ENCODE peak calls at places on chromosomes 2 and 18, in six cellular contexts. V, T, B, R, D and G are unnamed samples.

GRCh38 chr18:42131940-42132244 is 176.9 kb downstream of the PIK3C3 start:
- DNase-seq in V (no peak), T (no peak), B (no peak), R (no peak), D (no peak), G (no peak)

GRCh38 chr18:77132369-77133050 is at the start of gene MBP:
- DNase-seq in V (no peak), T (no peak), B (peak; percentile 60), R (peak; percentile 68), D (peak; percentile 89), G (peak; percentile 35)

GRCh38 chr2:214830794-214831346 is 21.4 kb upstream of the BARD1 start:
- DNase-seq in V (peak; percentile 37), T (peak; percentile 38), B (no peak), R (no peak), D (no peak), G (peak; percentile 59)

GRCh38 chr18:23244431-23244830 is 109.1 kb downstream of the CABLES1 start:
- DNase-seq in V (no peak), T (no peak), B (no peak), R (no peak), D (no peak), G (no peak)

GRCh38 chr2:27133905-27134780 is at the start of gene PREB:
- DNase-seq in V (peak; percentile 92), T (peak; percentile 93), B (peak; percentile 98), R (peak; percentile 99), D (peak; percentile 93), G (peak; percentile 89)

GRCh38 chr2:210715560-210715959 is 159.2 kb downstream of the CPS1 start:
- DNase-seq in V (no peak), T (no peak), B (no peak), R (no peak), D (no peak), G (no peak)

GRCh38 chr2:190382851-190383250 is 25.3 kb upstream of the MFSD6 start:
- DNase-seq in V (peak; percentile 41), T (peak; percentile 66), B (no peak), R (peak; percentile 64), D (peak; percentile 64), G (peak; percentile 79)

GRCh38 chr2:218289639-218290315 is 2.5 kb downstream of the TMBIM1 start:
- DNase-seq in V (peak; percentile 36), T (peak; percentile 76), B (no peak), R (no peak), D (peak; percentile 58), G (peak; percentile 82)

GRCh38 chr2:228847684-228848083 is 423.4 kb downstream of the PID1 start:
- DNase-seq in V (peak; percentile 32), T (peak; percentile 69), B (no peak), R (no peak), D (no peak), G (no peak)

GRCh38 chr2:50469784-50470183 is 562.1 kb downstream of the NRXN1 start:
- DNase-seq in V (no peak), T (no peak), B (no peak), R (no peak), D (no peak), G (no peak)

GRCh38 chr2:15435474-15435873 is 125.7 kb downstream of the NBAS start:
- DNase-seq in V (no peak), T (no peak), B (no peak), R (no peak), D (no peak), G (no peak)

GRCh38 chr2:202135111-202135874 is 62.2 kb downstream of the KIAA2012 start:
- DNase-seq in V (peak; percentile 100), T (peak; percentile 100), B (peak; percentile 79), R (no peak), D (no peak), G (peak; percentile 65)

GRCh38 chr18:79961527-79962291 is 2.7 kb upstream of the HSBP1L1 start:
- DNase-seq in V (no peak), T (no peak), B (no peak), R (no peak), D (no peak), G (peak; percentile 48)

GRCh38 chr2:196370386-196370785 is 199.0 kb upstream of the STK17B start:
- DNase-seq in V (no peak), T (no peak), B (no peak), R (no peak), D (no peak), G (peak; percentile 3)

GRCh38 chr2:12416600-12416999 is 300.1 kb upstream of the TRIB2 start:
- DNase-seq in V (peak; percentile 48), T (peak; percentile 76), B (peak; percentile 32), R (peak; percentile 7), D (peak; percentile 9), G (peak; percentile 43)

GRCh38 chr2:235026137-235026536 is 74.3 kb downstream of the SH3BP4 start:
- DNase-seq in V (peak; percentile 88), T (peak; percentile 90), B (no peak), R (no peak), D (peak; percentile 91), G (peak; percentile 98)

GRCh38 chr2:62596061-62596658 is 90.2 kb upstream of the TMEM17 start:
- DNase-seq in V (peak; percentile 81), T (peak; percentile 97), B (no peak), R (no peak), D (no peak), G (peak; percentile 51)

GRCh38 chr2:80001704-80002103 is 302.8 kb downstream of the LRRTM1 start:
- DNase-seq in V (peak; percentile 75), T (peak; percentile 33), B (no peak), R (no peak), D (no peak), G (no peak)

GRCh38 chr2:64838817-64839216 is 150.4 kb upstream of the SLC1A4 start:
- DNase-seq in V (peak; percentile 91), T (peak; percentile 91), B (peak; percentile 24), R (no peak), D (no peak), G (peak; percentile 93)

GRCh38 chr2:172693037-172693436 is 42.6 kb upstream of the RAPGEF4 start:
- DNase-seq in V (peak; percentile 99), T (peak; percentile 97), B (peak; percentile 29), R (no peak), D (peak; percentile 82), G (peak; percentile 99)

GRCh38 chr2:221914334-221914733 is 342.2 kb upstream of the EPHA4 start:
- DNase-seq in V (no peak), T (peak; percentile 3), B (no peak), R (no peak), D (no peak), G (no peak)

GRCh38 chr2:120434487-120434886 is 88.6 kb downstream of the INHBB start:
- DNase-seq in V (no peak), T (peak; percentile 12), B (no peak), R (no peak), D (no peak), G (no peak)

GRCh38 chr18:46393961-46394360 is 263.1 kb downstream of the LOXHD1 start:
- DNase-seq in V (no peak), T (no peak), B (no peak), R (no peak), D (no peak), G (no peak)

GRCh38 chr2:9071584-9072124 is 68.2 kb upstream of the MBOAT2 start:
- DNase-seq in V (no peak), T (no peak), B (no peak), R (no peak), D (no peak), G (peak; percentile 91)

GRCh38 chr18:49784427-49785185 is 28.7 kb downstream of the ACAA2 start:
- DNase-seq in V (peak; percentile 18), T (peak; percentile 54), B (no peak), R (no peak), D (no peak), G (peak; percentile 59)

GRCh38 chr2:144320491-144320890 is 199.4 kb downstream of the ZEB2 start:
- DNase-seq in V (peak; percentile 28), T (peak; percentile 34), B (no peak), R (peak; percentile 49), D (no peak), G (peak; percentile 80)

GRCh38 chr2:241390301-241391206 is 34.5 kb downstream of the FARP2 start:
- DNase-seq in V (no peak), T (no peak), B (no peak), R (no peak), D (peak; percentile 24), G (peak; percentile 97)

GRCh38 chr2:43539991-43540860 is 55.6 kb downstream of the THADA start:
- DNase-seq in V (peak; percentile 92), T (peak; percentile 97), B (peak; percentile 66), R (no peak), D (peak; percentile 85), G (peak; percentile 99)

GRCh38 chr2:65850695-65851094 is 418.3 kb upstream of the SPRED2 start:
- DNase-seq in V (no peak), T (no peak), B (no peak), R (no peak), D (no peak), G (peak; percentile 28)

GRCh38 chr2:65845442-65846182 is 413.2 kb upstream of the SPRED2 start:
- DNase-seq in V (no peak), T (no peak), B (no peak), R (no peak), D (no peak), G (no peak)

GRCh38 chr2:65842104-65842503 is 409.7 kb upstream of the SPRED2 start:
- DNase-seq in V (no peak), T (no peak), B (no peak), R (no peak), D (no peak), G (no peak)

GRCh38 chr2:65846984-65847383 is 414.6 kb upstream of the SPRED2 start:
- DNase-seq in V (no peak), T (no peak), B (peak; percentile 15), R (no peak), D (no peak), G (no peak)
- H3K4me3 ChIP-seq in V (no peak overlapping the region), T (no peak overlapping the region), B (no peak overlapping the region), R (no peak overlapping the region), D (no peak overlapping the region), G (no peak overlapping the region)

GRCh38 chr2:70801607-70802263 is 11.3 kb upstream of the FIGLA start:
- DNase-seq in V (no peak), T (no peak), B (no peak), R (no peak), D (no peak), G (no peak)
- H3K4me3 ChIP-seq in V (no peak overlapping the region), T (no peak overlapping the region), B (no peak overlapping the region), R (no peak overlapping the region), D (no peak overlapping the region), G (no peak overlapping the region)

GRCh38 chr2:232486558-232487384 is 863 bp downstream of the ECEL1 start:
- DNase-seq in V (no peak), T (no peak), B (no peak), R (no peak), D (no peak), G (no peak)

GRCh38 chr2:232485757-232486557 is 1.7 kb downstream of the ECEL1 start:
- DNase-seq in V (no peak), T (no peak), B (no peak), R (no peak), D (no peak), G (no peak)

GRCh38 chr2:232484628-232485332 is 2.9 kb downstream of the ECEL1 start:
- DNase-seq in V (no peak), T (no peak), B (no peak), R (no peak), D (no peak), G (no peak)

GRCh38 chr2:232483923-232484627 is 3.6 kb downstream of the ECEL1 start:
- DNase-seq in V (no peak), T (no peak), B (no peak), R (no peak), D (no peak), G (no peak)

GRCh38 chr2:232485333-232485756 is 2.3 kb downstream of the ECEL1 start:
- DNase-seq in V (no peak), T (no peak), B (no peak), R (no peak), D (no peak), G (no peak)
- H3K4me3 ChIP-seq in V (no peak overlapping the region), T (no peak overlapping the region), B (no peak overlapping the region), R (no peak overlapping the region), D (no peak overlapping the region), G (no peak overlapping the region)

GRCh38 chr2:233080836-233081229 is 20.7 kb downstream of the INPP5D start:
- DNase-seq in V (no peak), T (no peak), B (no peak), R (no peak), D (no peak), G (no peak)
- H3K4me3 ChIP-seq in V (no peak overlapping the region), T (no peak overlapping the region), B (no peak overlapping the region), R (no peak overlapping the region), D (no peak overlapping the region), G (no peak overlapping the region)